ENCODE peak calls at places on chromosomes 7 and 10, in six cellular contexts. H is Panc1, B is MM.1S, R is stomach, L is lung, T is prostate gland. E is an unnamed sample.
A peak's percentile ranks its signal among the peaks of the same experiment; 100 is the strongest.

GRCh38 chr7:3722396-3722846 is 421.4 kb downstream of the SDK1 start:
- DNase-seq in B (no peak), H (no peak), L (no peak), T (no peak), R (no peak), E (peak; percentile 7)

GRCh38 chr7:140609646-140610045 is 31.0 kb downstream of the DENND2A start:
- DNase-seq in L (no peak), R (no peak), B (no peak), T (no peak), H (no peak), E (peak; percentile 26)

GRCh38 chr10:78332013-78332412 is 298.4 kb downstream of the RPS24 start:
- DNase-seq in H (no peak), R (no peak), B (no peak), T (peak; percentile 4), L (no peak), E (peak; percentile 12)

GRCh38 chr7:148058092-148058491 is 532.5 kb upstream of the C7orf33 start:
- DNase-seq in H (no peak), L (no peak), T (no peak), B (no peak), R (no peak), E (no peak)

GRCh38 chr7:33893377-33893776 is 12.0 kb upstream of the BMPER start:
- DNase-seq in R (no peak), L (peak; percentile 65), H (no peak), T (no peak), B (no peak), E (no peak)

GRCh38 chr7:100191775-100192174 is 14.1 kb downstream of the STAG3 start:
- DNase-seq in L (no peak), R (no peak), T (no peak), B (no peak), H (no peak), E (peak; percentile 15)

GRCh38 chr7:20200965-20201364 is 16.2 kb downstream of the MACC1 start:
- DNase-seq in L (no peak), T (no peak), H (no peak), B (no peak), R (no peak), E (no peak)

GRCh38 chr10:114340816-114341215 is 63.5 kb downstream of the AFAP1L2 start:
- DNase-seq in T (no peak), L (no peak), H (no peak), R (no peak), B (no peak), E (no peak)

GRCh38 chr10:96667401-96667800 is 52.9 kb downstream of the PIK3AP1 start:
- DNase-seq in T (no peak), H (no peak), R (no peak), B (no peak), L (no peak), E (no peak)

GRCh38 chr10:30357806-30358205 is 8.7 kb upstream of the MTPAP start:
- DNase-seq in B (no peak), T (no peak), H (no peak), L (no peak), R (no peak), E (no peak)

GRCh38 chr10:104582604-104582951 is 58.5 kb upstream of the SORCS3 start:
- DNase-seq in H (no peak), R (no peak), T (no peak), B (no peak), L (no peak), E (no peak)

GRCh38 chr7:114047889-114048288 is 129.1 kb upstream of the PPP1R3A start:
- DNase-seq in L (no peak), R (no peak), B (no peak), H (peak; percentile 12), T (no peak), E (peak; percentile 74)

GRCh38 chr10:77244746-77245145 is 392.9 kb downstream of the KCNMA1 start:
- DNase-seq in H (no peak), T (no peak), B (no peak), L (no peak), R (no peak), E (peak; percentile 39)

GRCh38 chr7:45645141-45645969 is 71.2 kb downstream of the ADCY1 start:
- DNase-seq in L (no peak), R (peak; percentile 9), T (no peak), B (no peak), H (no peak), E (no peak)

GRCh38 chr7:136942994-136943393 is 74.5 kb downstream of the CHRM2 start:
- DNase-seq in R (no peak), H (no peak), L (no peak), B (no peak), T (no peak), E (no peak)

GRCh38 chr10:113753020-113753692 is 1.7 kb downstream of the PLEKHS1 start:
- DNase-seq in B (no peak), H (no peak), R (peak; percentile 48), T (no peak), L (no peak), E (no peak)

GRCh38 chr7:125279956-125280355 is 350.3 kb upstream of the POT1 start:
- DNase-seq in T (no peak), L (no peak), R (no peak), B (no peak), H (no peak), E (no peak)

GRCh38 chr10:3689871-3690510 is 95.0 kb downstream of the KLF6 start:
- DNase-seq in R (no peak), H (no peak), B (no peak), L (no peak), T (no peak), E (no peak)

GRCh38 chr10:128062837-128063563 is 63.2 kb downstream of the MKI67 start:
- DNase-seq in B (peak; percentile 67), L (no peak), T (no peak), R (no peak), H (no peak), E (no peak)

GRCh38 chr7:91520645-91521044 is 256.4 kb downstream of the FZD1 start:
- DNase-seq in T (no peak), H (no peak), R (no peak), L (no peak), B (no peak), E (no peak)

GRCh38 chr10:69451209-69451783 is at the start of gene TSPAN15:
- DNase-seq in H (no peak), L (peak; percentile 90), R (peak; percentile 95), B (peak; percentile 62), T (peak; percentile 92), E (peak; percentile 40)

GRCh38 chr10:119087271-119087897 is 6.8 kb upstream of the EIF3A start:
- DNase-seq in T (no peak), R (peak; percentile 13), H (no peak), B (no peak), L (no peak), E (no peak)

DNA sequence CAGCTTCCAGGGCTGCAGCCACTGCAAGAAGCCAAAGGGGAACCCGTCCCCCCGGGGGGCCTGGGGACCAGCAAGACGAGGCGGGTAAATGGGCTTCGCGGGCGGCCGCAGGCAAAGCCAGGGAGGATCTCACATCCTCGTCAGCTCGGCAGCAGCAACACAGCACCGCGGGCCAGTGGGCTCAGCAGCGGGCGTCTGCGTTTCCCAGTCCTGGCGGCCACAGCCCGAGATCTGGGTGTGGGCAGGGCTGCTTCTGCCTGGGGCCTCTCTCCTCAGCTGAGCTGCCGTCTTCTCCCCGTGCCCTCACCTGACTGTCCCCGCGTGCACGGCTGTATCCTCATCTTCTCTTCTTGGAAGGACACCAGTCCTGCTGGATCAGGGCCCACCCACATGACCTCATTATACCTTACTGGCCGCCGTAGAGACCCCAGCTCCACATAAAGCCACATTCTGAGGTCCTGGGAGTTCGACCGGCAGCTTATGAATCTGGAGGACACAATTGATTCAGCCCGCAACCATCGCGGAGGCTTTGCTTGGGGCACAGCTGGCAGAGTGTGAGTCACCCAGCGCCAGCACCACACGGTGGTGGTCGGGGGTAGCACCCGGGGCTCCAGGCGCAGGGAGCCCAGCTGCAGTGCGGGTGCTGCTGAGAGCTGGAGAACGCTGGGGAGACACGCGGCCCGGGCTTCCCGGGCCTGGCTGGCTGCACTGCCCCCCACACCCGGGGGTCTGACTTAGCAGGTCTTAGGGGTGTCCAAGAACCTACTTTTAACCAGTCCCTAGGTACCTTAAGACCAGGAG is 88.1 kb downstream of the PAXIP1 start:
- DNase-seq in H (no peak), L (no peak), R (no peak), B (no peak), T (no peak), E (no peak)
- H3K4me3 ChIP-seq in H (no peak overlapping the region), L (no peak overlapping the region), R (no peak overlapping the region), B (no peak overlapping the region), T (no peak overlapping the region), E (no peak overlapping the region)

GRCh38 chr10:125822878-125823662 is at the start of the genes BCCIP and UROS:
- DNase-seq in R (peak; percentile 93), T (peak; percentile 81), B (peak; percentile 88), L (peak; percentile 90), H (peak; percentile 81), E (peak; percentile 95)
- TF ChIP-seq CTCF in R (no peak), T (no peak), B (no peak), L (no peak), H (no peak), E (no peak)

DNA sequence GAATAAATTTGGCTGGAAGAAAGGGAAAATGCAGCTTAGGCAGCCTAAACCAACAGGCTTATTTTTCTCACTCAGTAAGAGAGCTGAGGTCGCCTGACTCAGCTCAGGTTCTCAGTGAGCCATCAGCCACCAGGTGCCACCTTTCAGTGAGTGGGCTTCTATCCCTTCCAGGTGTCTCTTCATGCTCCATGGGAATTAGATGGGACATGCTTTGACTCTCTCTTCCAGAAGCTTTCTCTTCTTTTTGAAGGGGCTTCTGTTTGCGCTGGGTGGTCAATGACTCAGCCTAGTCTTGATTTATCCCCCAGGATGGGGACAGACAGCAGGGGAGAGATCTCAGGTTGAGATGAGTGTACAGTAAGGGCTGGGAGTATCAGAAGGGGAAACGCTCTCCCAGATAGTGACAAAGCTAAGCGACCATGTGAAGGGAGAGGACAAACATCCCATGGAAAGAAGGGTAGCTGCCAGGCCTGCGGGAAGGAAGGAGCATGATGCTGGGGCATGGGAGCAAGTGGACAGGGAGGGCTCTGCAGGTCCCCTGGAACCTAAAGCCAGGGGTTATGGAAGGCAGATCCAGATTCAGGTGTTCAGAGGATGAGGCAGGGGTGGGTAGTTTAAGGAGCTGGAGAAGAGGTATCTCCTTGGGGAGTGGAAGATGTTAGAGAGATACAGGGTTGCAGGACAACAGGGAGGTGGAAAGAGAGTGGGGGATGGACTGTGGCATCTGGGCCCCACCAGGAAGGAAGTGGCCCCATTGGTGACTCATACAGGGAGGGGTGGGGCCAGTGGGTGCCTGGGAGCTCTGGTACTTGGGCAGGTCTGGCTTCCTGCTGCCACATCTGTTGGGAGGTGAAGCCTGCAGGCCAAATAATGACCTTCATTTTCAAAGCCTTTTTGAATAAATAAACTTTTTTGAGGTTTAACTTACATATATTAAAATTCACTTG is 32.5 kb downstream of the OGDH start:
- DNase-seq in T (peak; percentile 34), L (peak; percentile 73), B (peak; percentile 91), R (peak; percentile 77), H (peak; percentile 43), E (peak; percentile 77)
- H3K4me3 ChIP-seq in T (no peak overlapping the region), L (no peak overlapping the region), B (peak overlapping the region; percentile 37), R (no peak overlapping the region), H (no peak overlapping the region), E (no peak overlapping the region)

DNA sequence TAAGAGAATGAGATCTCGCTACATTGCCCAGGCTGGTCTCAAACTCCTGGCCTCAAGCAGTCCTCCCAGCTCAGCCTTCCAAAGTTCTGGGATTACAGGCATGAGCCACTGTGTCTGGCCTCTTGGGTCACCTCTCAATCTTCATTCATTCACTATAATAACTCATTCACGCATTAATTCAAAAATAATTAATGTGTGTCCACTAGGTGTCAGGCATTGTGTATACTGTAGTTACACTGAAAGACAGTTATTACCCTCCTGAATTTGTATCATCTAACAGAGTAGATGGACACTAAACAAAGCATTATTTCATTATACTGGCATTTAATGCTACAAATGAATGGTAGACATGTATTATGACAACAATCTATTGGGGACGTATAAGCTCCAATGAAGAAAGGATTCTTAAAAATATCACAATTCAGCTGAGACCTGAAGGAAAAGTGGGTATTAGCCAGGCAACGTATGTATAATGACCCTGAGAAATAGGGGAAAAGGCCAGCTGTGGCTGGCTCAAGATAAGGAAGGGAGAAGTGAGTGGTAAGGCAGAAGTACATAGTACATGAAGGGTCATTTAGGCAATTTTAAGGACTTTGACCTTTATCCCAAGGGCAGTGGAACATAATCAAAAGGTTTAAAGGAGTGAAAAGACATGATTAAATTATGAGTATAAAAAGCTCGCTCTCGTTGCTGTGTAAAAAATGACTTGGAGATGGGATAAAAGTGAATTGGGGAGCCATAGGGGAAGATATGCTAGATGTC is 150.7 kb downstream of the BTAF1 start:
- DNase-seq in R (no peak), B (peak; percentile 46), H (no peak), T (no peak), L (no peak), E (peak; percentile 29)
- TF ChIP-seq CTCF in R (no peak), B (peak; percentile 27), H (peak; percentile 64), T (peak; percentile 12), L (no peak), E (no peak)

E was measured in foreskin fibroblast.